ENCODE peak calls at places on chromosome 2, in six cellular contexts. W, P, H, E, T and A are unnamed samples.

GRCh38 chr2:21294446-21294845 is 170.7 kb downstream of the TDRD15 start:
- DNase-seq in W (no peak), P (no peak), H (no peak), E (no peak), T (no peak), A (no peak)

GRCh38 chr2:28406276-28407096 is 13.8 kb downstream of the FOSL2 start:
- DNase-seq in W (peak), P (peak), H (no peak), E (no peak), T (peak), A (no peak)

GRCh38 chr2:202756598-202756997 is 115.0 kb downstream of the ICA1L start:
- DNase-seq in W (no peak), P (no peak), H (no peak), E (no peak), T (no peak), A (no peak)

GRCh38 chr2:20645761-20646160 is 5.1 kb downstream of the HS1BP3 start:
- DNase-seq in W (no peak), P (no peak), H (no peak), E (no peak), T (no peak), A (no peak)

GRCh38 chr2:217654173-217654572 is 348.6 kb downstream of the TNS1 start:
- DNase-seq in W (no peak), P (no peak), H (no peak), E (no peak), T (no peak), A (no peak)

GRCh38 chr2:26462511-26463251 is 15.2 kb downstream of the OTOF start:
- DNase-seq in W (peak), P (peak), H (peak), E (peak), T (peak), A (peak)

GRCh38 chr2:234839285-234839684 is 112.5 kb upstream of the SH3BP4 start:
- DNase-seq in W (no peak), P (peak), H (no peak), E (no peak), T (peak), A (no peak)

GRCh38 chr2:100234141-100234540 is 88.2 kb downstream of the LONRF2 start:
- DNase-seq in W (peak), P (peak), H (no peak), E (no peak), T (peak), A (no peak)

GRCh38 chr2:196168181-196168580 is 3.2 kb downstream of the STK17B start:
- DNase-seq in W (peak), P (peak), H (no peak), E (no peak), T (no peak), A (no peak)

GRCh38 chr2:17483496-17483895 is 34.7 kb downstream of the RAD51AP2 start:
- DNase-seq in W (no peak), P (no peak), H (no peak), E (no peak), T (peak), A (no peak)

GRCh38 chr2:169827272-169828140 is at the start of gene UBR3:
- DNase-seq in W (peak), P (peak), H (peak), E (peak), T (peak), A (peak)

GRCh38 chr2:25618676-25619075 is 54.7 kb downstream of the DTNB start:
- DNase-seq in W (peak), P (no peak), H (no peak), E (no peak), T (peak), A (no peak)

GRCh38 chr2:59490994-59491393 is 1062.5 kb downstream of the BCL11A start:
- DNase-seq in W (no peak), P (no peak), H (no peak), E (no peak), T (no peak), A (no peak)

GRCh38 chr2:5164806-5165525 is 527.2 kb upstream of the SOX11 start:
- DNase-seq in W (peak), P (peak), H (no peak), E (no peak), T (peak), A (no peak)

GRCh38 chr2:64295326-64296149 is 151.3 kb upstream of the PELI1 start:
- DNase-seq in W (no peak), P (no peak), H (no peak), E (no peak), T (no peak), A (no peak)

GRCh38 chr2:118003396-118003824 is 10.5 kb downstream of the CCDC93 start:
- DNase-seq in W (peak), P (peak), H (peak), E (peak), T (peak), A (peak)

GRCh38 chr2:226121339-226121738 is 678.3 kb downstream of the IRS1 start:
- DNase-seq in W (peak), P (no peak), H (no peak), E (no peak), T (no peak), A (no peak)

GRCh38 chr2:120860579-120860922 is 124.9 kb downstream of the GLI2 start:
- DNase-seq in W (no peak), P (no peak), H (no peak), E (no peak), T (no peak), A (no peak)

GRCh38 chr2:7133521-7133920 is 216.3 kb downstream of the RNF144A start:
- DNase-seq in W (no peak), P (peak), H (no peak), E (no peak), T (no peak), A (peak)

GRCh38 chr2:17135619-17136018 is 382.6 kb downstream of the RAD51AP2 start:
- DNase-seq in W (no peak), P (no peak), H (no peak), E (no peak), T (no peak), A (no peak)

GRCh38 chr2:214853906-214854305 is 44.4 kb upstream of the BARD1 start:
- DNase-seq in W (no peak), P (no peak), H (no peak), E (no peak), T (no peak), A (no peak)

GRCh38 chr2:189076572-189076971 is 102.4 kb downstream of the COL3A1 start:
- DNase-seq in W (peak), P (peak), H (no peak), E (no peak), T (peak), A (no peak)

GRCh38 chr2:56133931-56134629 is 49.7 kb upstream of the CCDC85A start:
- DNase-seq in W (no peak), P (no peak), H (no peak), E (no peak), T (no peak), A (no peak)

GRCh38 chr2:195352581-195352980 is 304.4 kb upstream of the SLC39A10 start:
- DNase-seq in W (no peak), P (no peak), H (no peak), E (no peak), T (no peak), A (no peak)

GRCh38 chr2:86632672-86633071 is 9.0 kb upstream of the RNF103 start:
- DNase-seq in W (no peak), P (no peak), H (no peak), E (no peak), T (no peak), A (no peak)

GRCh38 chr2:163039266-163039665 is 200.7 kb upstream of the KCNH7 start:
- DNase-seq in W (no peak), P (no peak), H (no peak), E (no peak), T (no peak), A (no peak)

GRCh38 chr2:108594132-108594981 is 60.1 kb downstream of the LIMS1 start:
- DNase-seq in W (peak), P (peak), H (no peak), E (peak), T (peak), A (no peak)

GRCh38 chr2:72887836-72888437 is 729 bp downstream of the SPR start:
- DNase-seq in W (peak), P (peak), H (peak), E (peak), T (peak), A (peak)
- H4K91ac ChIP-seq in W (no peak), P (no peak), H (no peak), E (no peak), T (peak), A (no peak)

GRCh38 chr2:53820038-53820437 is 33.2 kb downstream of the ERLEC1 start:
- DNase-seq in W (no peak), P (no peak), H (no peak), E (no peak), T (no peak), A (no peak)
- H4K91ac ChIP-seq in W (no peak), P (no peak), H (no peak), E (no peak), T (no peak), A (no peak)

DNA sequence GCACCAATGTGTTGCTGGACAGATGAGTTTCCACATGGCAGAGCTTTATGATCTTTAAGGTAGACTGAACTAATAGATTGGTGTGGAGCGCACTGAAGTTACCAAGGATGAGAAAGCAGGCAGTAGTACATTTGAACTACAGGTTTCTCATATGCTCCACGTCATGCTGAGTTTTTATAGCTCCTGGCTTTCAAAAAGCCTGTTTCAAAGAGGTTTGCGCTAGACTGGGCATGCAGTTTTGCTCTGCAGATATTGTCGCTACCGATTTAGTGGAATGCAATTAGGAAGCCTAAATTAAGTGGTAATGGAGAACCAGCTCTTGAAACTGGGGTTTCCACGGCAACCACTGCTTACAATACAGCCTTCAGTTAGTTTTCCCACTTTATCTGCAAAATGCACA is 151.5 kb upstream of the POU3F3 start:
- DNase-seq in W (no peak), P (no peak), H (no peak), E (peak), T (no peak), A (no peak)
- H4K91ac ChIP-seq in W (no peak), P (no peak), H (no peak), E (no peak), T (no peak), A (no peak)

GRCh38 chr2:220101902-220102301 is 474.5 kb downstream of the SLC4A3 start:
- DNase-seq in W (no peak), P (no peak), H (no peak), E (no peak), T (no peak), A (no peak)
- H4K91ac ChIP-seq in W (no peak), P (no peak), H (no peak), E (no peak), T (no peak), A (no peak)

DNA sequence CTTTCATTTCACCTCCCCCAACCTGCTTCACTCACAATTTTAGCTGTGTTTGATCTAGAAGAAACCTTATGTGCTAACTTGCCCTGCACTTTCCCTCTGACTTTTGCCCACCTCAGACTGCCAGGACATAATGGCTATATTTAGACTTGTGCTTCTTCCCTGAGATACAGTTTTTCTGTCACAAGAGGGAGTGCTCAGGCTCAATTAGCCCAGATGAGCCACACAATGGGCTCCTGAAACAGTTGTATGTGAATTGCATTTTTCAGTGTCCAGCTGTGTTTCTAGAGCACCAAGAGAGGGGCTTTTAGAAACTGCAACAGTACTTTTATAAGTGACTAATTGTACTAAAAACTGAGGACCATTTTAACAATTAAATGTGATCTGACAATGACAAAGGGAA is 109.6 kb downstream of the FSHR start:
- DNase-seq in W (no peak), P (peak), H (no peak), E (peak), T (no peak), A (no peak)
- H4K91ac ChIP-seq in W (no peak), P (no peak), H (no peak), E (no peak), T (no peak), A (no peak)

GRCh38 chr2:39156107-39156506 is 35.3 kb upstream of the SOS1 start:
- DNase-seq in W (peak), P (no peak), H (no peak), E (no peak), T (no peak), A (no peak)

GRCh38 chr2:39150890-39151497 is 30.1 kb upstream of the SOS1 start:
- DNase-seq in W (no peak), P (no peak), H (no peak), E (no peak), T (no peak), A (no peak)

GRCh38 chr2:39150102-39150562 is 29.3 kb upstream of the SOS1 start:
- DNase-seq in W (no peak), P (no peak), H (no peak), E (no peak), T (no peak), A (no peak)

GRCh38 chr2:39154944-39155343 is 34.1 kb upstream of the SOS1 start:
- DNase-seq in W (no peak), P (no peak), H (no peak), E (no peak), T (no peak), A (no peak)

DNA sequence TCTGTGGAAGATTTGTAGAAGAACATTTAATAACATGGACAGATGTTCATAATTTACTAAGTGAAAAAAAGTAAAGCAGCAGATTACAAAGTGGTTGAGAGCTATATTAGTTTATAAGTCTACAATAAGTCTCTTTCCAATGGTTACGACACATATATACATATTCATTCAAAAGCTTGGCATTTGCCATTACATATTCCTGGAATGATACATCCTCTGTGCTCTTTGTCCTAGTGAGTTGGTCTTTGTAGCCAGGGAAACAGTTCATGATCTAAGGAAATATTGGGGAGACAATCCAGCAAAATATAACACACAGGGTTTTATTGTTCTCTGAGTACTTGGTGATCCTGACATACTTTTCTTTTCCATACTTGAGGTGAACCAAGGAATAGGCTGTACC is 32.5 kb upstream of the SOS1 start:
- DNase-seq in W (peak), P (no peak), H (no peak), E (no peak), T (peak), A (no peak)
- H4K91ac ChIP-seq in W (no peak), P (no peak), H (no peak), E (no peak), T (no peak), A (no peak)

GRCh38 chr2:232341061-232341738 is 37.4 kb upstream of the ALPP start:
- DNase-seq in W (no peak), P (no peak), H (peak), E (no peak), T (no peak), A (no peak)
- H4K91ac ChIP-seq in W (no peak), P (no peak), H (no peak), E (no peak), T (no peak), A (no peak)

GRCh38 chr2:149431337-149431736 is 101.0 kb downstream of the LYPD6 start:
- DNase-seq in W (peak), P (peak), H (no peak), E (no peak), T (peak), A (no peak)

GRCh38 chr2:149422991-149423338 is 92.6 kb downstream of the LYPD6 start:
- DNase-seq in W (no peak), P (no peak), H (no peak), E (no peak), T (no peak), A (no peak)

GRCh38 chr2:149428783-149429182 is 98.4 kb downstream of the LYPD6 start:
- DNase-seq in W (no peak), P (no peak), H (no peak), E (no peak), T (peak), A (no peak)

GRCh38 chr2:149423633-149424032 is 93.2 kb downstream of the LYPD6 start:
- DNase-seq in W (no peak), P (no peak), H (no peak), E (no peak), T (no peak), A (no peak)

DNA sequence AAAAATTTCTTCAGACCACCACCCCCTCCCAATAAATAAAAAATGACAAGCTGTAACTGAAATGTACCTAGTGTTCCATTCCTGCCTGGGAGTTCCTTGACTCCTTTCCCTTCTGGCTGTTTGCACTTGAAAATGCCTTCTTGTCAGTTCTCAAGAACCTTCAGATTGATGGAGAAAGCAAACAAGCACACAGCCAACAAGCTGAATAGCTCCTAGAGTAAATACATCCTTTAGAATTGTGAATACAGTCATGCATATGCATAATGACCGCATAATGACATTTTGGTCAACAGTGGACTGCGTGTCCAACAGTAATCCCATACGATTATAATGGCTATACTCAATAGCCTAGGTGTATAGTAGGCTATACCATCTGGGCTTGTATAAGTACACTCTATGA is 97.0 kb downstream of the LYPD6 start:
- DNase-seq in W (no peak), P (no peak), H (no peak), E (no peak), T (no peak), A (no peak)
- H4K91ac ChIP-seq in W (no peak), P (no peak), H (no peak), E (no peak), T (no peak), A (no peak)